ENCODE peak calls at places on chromosomes 11 and 22, in ten cellular contexts. P, H, A, E, N, T, V, D, X and Y are unnamed samples.

GRCh38 chr11:116420770-116421528 is 351.8 kb downstream of the BUD13 start:
- DNase-seq in P (no peak), H (no peak), A (no peak), E (no peak), N (no peak), T (no peak), V (peak), D (no peak), X (no peak), Y (no peak)

GRCh38 chr11:100757636-100758035 is 70.5 kb downstream of the ARHGAP42 start:
- DNase-seq in P (no peak), H (no peak), A (no peak), E (no peak), N (no peak), T (no peak), V (no peak), D (no peak), X (no peak), Y (no peak)

GRCh38 chr11:9529333-9529648 is 44.2 kb upstream of the WEE1 start:
- DNase-seq in P (no peak), H (no peak), A (peak), E (no peak), N (no peak), T (no peak), V (peak), D (no peak), X (peak), Y (no peak)

GRCh38 chr11:13669544-13670488 is 1.3 kb downstream of the FAR1 start:
- DNase-seq in P (no peak), H (no peak), A (peak), E (no peak), N (no peak), T (no peak), V (no peak), D (no peak), X (no peak), Y (no peak)

GRCh38 chr11:116702772-116703360 is 69.9 kb downstream of the BUD13 start:
- DNase-seq in P (no peak), H (no peak), A (no peak), E (no peak), N (no peak), T (no peak), V (peak), D (no peak), X (no peak), Y (no peak)

GRCh38 chr11:73157141-73158010 is 15.3 kb upstream of the FCHSD2 start:
- DNase-seq in P (no peak), H (peak), A (no peak), E (peak), N (no peak), T (no peak), V (peak), D (no peak), X (peak), Y (peak)

GRCh38 chr11:91997178-91997577 is 227.4 kb upstream of the FAT3 start:
- DNase-seq in P (no peak), H (no peak), A (no peak), E (no peak), N (no peak), T (no peak), V (no peak), D (no peak), X (no peak), Y (no peak)

GRCh38 chr22:36425977-36426523 is 38.3 kb upstream of the MYH9 start:
- DNase-seq in P (no peak), H (peak), A (peak), E (peak), N (no peak), T (no peak), V (no peak), D (no peak), X (peak), Y (no peak)

GRCh38 chr22:41217553-41218157 is 12.5 kb downstream of the L3MBTL2 start:
- DNase-seq in P (peak), H (peak), A (no peak), E (peak), N (peak), T (no peak), V (peak), D (no peak), X (peak), Y (no peak)

GRCh38 chr22:23375031-23375827 is 194.9 kb downstream of the BCR start:
- DNase-seq in P (no peak), H (no peak), A (no peak), E (no peak), N (no peak), T (no peak), V (no peak), D (no peak), X (no peak), Y (no peak)

GRCh38 chr11:107898270-107898669 is 30.0 kb upstream of the RAB39A start:
- DNase-seq in P (no peak), H (peak), A (peak), E (no peak), N (no peak), T (peak), V (peak), D (peak), X (no peak), Y (no peak)

GRCh38 chr22:28034760-28035401 is 115.8 kb upstream of the PITPNB start:
- DNase-seq in P (peak), H (peak), A (no peak), E (peak), N (no peak), T (peak), V (peak), D (no peak), X (peak), Y (no peak)

GRCh38 chr11:100397401-100397800 is 289.7 kb upstream of the ARHGAP42 start:
- DNase-seq in P (no peak), H (no peak), A (no peak), E (no peak), N (no peak), T (no peak), V (no peak), D (no peak), X (no peak), Y (no peak)

GRCh38 chr11:34601085-34601444 is 19.8 kb upstream of the EHF start:
- DNase-seq in P (no peak), H (peak), A (no peak), E (no peak), N (no peak), T (peak), V (no peak), D (no peak), X (no peak), Y (no peak)

GRCh38 chr11:112364962-112365481 is 104.4 kb upstream of the PLET1 start:
- DNase-seq in P (no peak), H (peak), A (no peak), E (no peak), N (no peak), T (peak), V (peak), D (peak), X (peak), Y (no peak)

GRCh38 chr11:69257134-69257533 is 36.8 kb upstream of the MYEOV start:
- DNase-seq in P (no peak), H (no peak), A (no peak), E (no peak), N (no peak), T (no peak), V (no peak), D (no peak), X (no peak), Y (no peak)

GRCh38 chr11:69260622-69261021 is 33.3 kb upstream of the MYEOV start:
- DNase-seq in P (no peak), H (no peak), A (no peak), E (no peak), N (no peak), T (no peak), V (no peak), D (no peak), X (no peak), Y (no peak)

GRCh38 chr11:69261116-69261515 is 32.8 kb upstream of the MYEOV start:
- DNase-seq in P (no peak), H (no peak), A (no peak), E (no peak), N (no peak), T (no peak), V (no peak), D (no peak), X (no peak), Y (no peak)

GRCh38 chr11:69259072-69259471 is 34.9 kb upstream of the MYEOV start:
- DNase-seq in P (no peak), H (no peak), A (no peak), E (no peak), N (no peak), T (no peak), V (peak), D (no peak), X (no peak), Y (no peak)

GRCh38 chr11:69257838-69258658 is 35.9 kb upstream of the MYEOV start:
- DNase-seq in P (no peak), H (no peak), A (no peak), E (no peak), N (no peak), T (no peak), V (no peak), D (no peak), X (no peak), Y (no peak)
- TF ChIP-seq CTCF in P (no peak), H (no peak), A (no peak), E (no peak), N (no peak), T (no peak), V (no peak), D (no peak), X (no peak), Y (no peak)

GRCh38 chr11:87281496-87281895 is 243.8 kb downstream of the TMEM135 start:
- DNase-seq in P (no peak), H (peak), A (no peak), E (peak), N (no peak), T (no peak), V (peak), D (peak), X (no peak), Y (no peak)
- TF ChIP-seq CTCF in P (no peak), H (peak), A (no peak), E (peak), N (no peak), T (no peak), V (peak), D (peak), X (no peak), Y (no peak)

GRCh38 chr11:17887779-17888178 is 125.1 kb downstream of the SERGEF start:
- DNase-seq in P (no peak), H (no peak), A (no peak), E (no peak), N (peak), T (no peak), V (no peak), D (no peak), X (no peak), Y (no peak)

GRCh38 chr11:17894929-17895658 is 117.8 kb downstream of the SERGEF start:
- DNase-seq in P (no peak), H (peak), A (no peak), E (peak), N (no peak), T (peak), V (no peak), D (no peak), X (no peak), Y (no peak)

GRCh38 chr11:17892409-17892808 is 120.4 kb downstream of the SERGEF start:
- DNase-seq in P (no peak), H (no peak), A (no peak), E (no peak), N (no peak), T (no peak), V (no peak), D (no peak), X (no peak), Y (no peak)

GRCh38 chr11:17890333-17890732 is 122.5 kb downstream of the SERGEF start:
- DNase-seq in P (no peak), H (no peak), A (no peak), E (no peak), N (no peak), T (no peak), V (no peak), D (no peak), X (no peak), Y (no peak)
- TF ChIP-seq CTCF in P (no peak), H (no peak), A (no peak), E (no peak), N (no peak), T (peak), V (no peak), D (no peak), X (no peak), Y (no peak)

GRCh38 chr11:120515186-120515723 is 3.7 kb downstream of the GRIK4 start:
- DNase-seq in P (no peak), H (no peak), A (no peak), E (no peak), N (no peak), T (no peak), V (no peak), D (no peak), X (no peak), Y (no peak)
- TF ChIP-seq CTCF in P (no peak), H (no peak), A (no peak), E (no peak), N (no peak), T (no peak), V (no peak), D (no peak), X (no peak), Y (no peak)

GRCh38 chr22:42595434-42595833 is 19.2 kb downstream of the POLDIP3 start:
- DNase-seq in P (no peak), H (no peak), A (no peak), E (peak), N (no peak), T (no peak), V (no peak), D (no peak), X (no peak), Y (no peak)
- TF ChIP-seq CTCF in P (no peak), H (no peak), A (no peak), E (no peak), N (no peak), T (no peak), V (no peak), D (no peak), X (no peak), Y (no peak)

GRCh38 chr11:32386770-32387377 is 48.5 kb downstream of the WT1 start:
- DNase-seq in P (no peak), H (peak), A (peak), E (peak), N (no peak), T (peak), V (no peak), D (no peak), X (peak), Y (no peak)

GRCh38 chr11:32388871-32389770 is 46.2 kb downstream of the WT1 start:
- DNase-seq in P (no peak), H (no peak), A (no peak), E (no peak), N (no peak), T (no peak), V (no peak), D (no peak), X (no peak), Y (no peak)

GRCh38 chr11:32382339-32383049 is 52.8 kb downstream of the WT1 start:
- DNase-seq in P (no peak), H (no peak), A (no peak), E (no peak), N (no peak), T (no peak), V (peak), D (no peak), X (no peak), Y (no peak)

GRCh38 chr11:32390712-32391111 is 44.6 kb downstream of the WT1 start:
- DNase-seq in P (no peak), H (no peak), A (no peak), E (no peak), N (no peak), T (no peak), V (no peak), D (no peak), X (no peak), Y (no peak)

GRCh38 chr11:32385998-32386397 is 49.3 kb downstream of the WT1 start:
- DNase-seq in P (no peak), H (peak), A (peak), E (peak), N (peak), T (peak), V (peak), D (peak), X (peak), Y (no peak)
- TF ChIP-seq CTCF in P (no peak), H (peak), A (peak), E (peak), N (peak), T (peak), V (peak), D (peak), X (peak), Y (no peak)